ENCODE peak calls at places on chromosomes 4 and X, in seven cellular contexts. M, K, R, P, S, J and X are unnamed samples.

GRCh38 chr4:7813674-7814073 is 126.0 kb downstream of the AFAP1 start:
- DNase-seq in S (no peak), K (no peak), P (peak; percentile 26), J (no peak), R (no peak), M (no peak), X (no peak)

GRCh38 chr4:119014658-119015057 is 121.0 kb upstream of the MYOZ2 start:
- DNase-seq in S (no peak), M (no peak), R (no peak), P (no peak), K (no peak), J (no peak), X (no peak)

GRCh38 chr4:146032234-146032860 is 93.7 kb upstream of the ZNF827 start:
- DNase-seq in J (no peak), S (no peak), M (no peak), R (no peak), P (no peak), K (peak; percentile 19), X (no peak)

GRCh38 chr4:29581469-29581868 is 1138.7 kb upstream of the PCDH7 start:
- DNase-seq in M (no peak), K (no peak), S (no peak), R (no peak), P (peak; percentile 61), J (no peak), X (no peak)

GRCh38 chrX:150704030-150704613 is 10.9 kb downstream of the MTMR1 start:
- DNase-seq in P (no peak), R (no peak), M (no peak), K (no peak), S (no peak), J (no peak), X (no peak)

GRCh38 chr4:24630937-24631336 is 46.6 kb upstream of the DHX15 start:
- DNase-seq in R (no peak), J (no peak), S (no peak), K (no peak), M (no peak), P (no peak), X (no peak)

GRCh38 chr4:172674811-172675210 is 493.8 kb upstream of the GALNT7 start:
- DNase-seq in K (no peak), M (no peak), P (no peak), R (no peak), S (no peak), J (no peak), X (no peak)

GRCh38 chrX:8341814-8342590 is 122.6 kb upstream of the VCX3B start:
- DNase-seq in P (no peak), R (no peak), S (no peak), J (no peak), M (no peak), K (no peak), X (no peak)

GRCh38 chr4:111579767-111580166 is 565.5 kb upstream of the FAM241A start:
- DNase-seq in J (no peak), S (no peak), R (no peak), P (no peak), K (no peak), M (no peak), X (no peak)

GRCh38 chr4:170271723-170272122 is 182.0 kb upstream of the AADAT start:
- DNase-seq in K (no peak), J (no peak), R (no peak), P (no peak), M (no peak), S (no peak), X (no peak)

GRCh38 chrX:139559383-139560042 is 29.0 kb downstream of the F9 start:
- DNase-seq in R (peak; percentile 24), P (no peak), K (peak; percentile 63), J (no peak), S (no peak), M (peak; percentile 36), X (peak; percentile 3)

GRCh38 chr4:42345962-42346544 is 51.2 kb upstream of the SHISA3 start:
- DNase-seq in M (no peak), P (no peak), K (no peak), R (no peak), S (no peak), J (no peak), X (no peak)

GRCh38 chrX:110847334-110847733 is 51.7 kb upstream of the CHRDL1 start:
- DNase-seq in K (peak; percentile 68), M (no peak), J (no peak), P (no peak), S (no peak), R (peak; percentile 37), X (no peak)

GRCh38 chr4:6257243-6258025 is 12.2 kb upstream of the WFS1 start:
- DNase-seq in S (no peak), M (no peak), K (peak; percentile 40), J (no peak), P (no peak), R (no peak), X (no peak)

GRCh38 chrX:47218920-47219815 is 687 bp downstream of the CDK16 start:
- DNase-seq in S (peak; percentile 36), R (no peak), P (peak; percentile 77), K (peak; percentile 48), M (no peak), J (no peak), X (no peak)

GRCh38 chrX:9781941-9782340 is 4.3 kb upstream of the SHROOM2 start:
- DNase-seq in S (no peak), K (no peak), J (no peak), R (peak; percentile 15), P (no peak), M (no peak), X (no peak)

GRCh38 chr4:10924274-10924673 is 239.7 kb upstream of the CLNK start:
- DNase-seq in M (no peak), S (no peak), P (no peak), J (no peak), K (peak; percentile 2), R (no peak), X (no peak)

GRCh38 chr4:3042226-3042625 is 32.1 kb downstream of the HTT-AS start:
- DNase-seq in M (no peak), J (no peak), S (no peak), R (no peak), K (no peak), P (no peak), X (no peak)
- H3K27ac ChIP-seq in M (peak overlapping the region; percentile 62), J (no peak overlapping the region), S (peak overlapping the region; percentile 64), R (no peak overlapping the region), K (no peak overlapping the region), P (peak overlapping the region; percentile 36), X (peak overlapping the region; percentile 87)

DNA sequence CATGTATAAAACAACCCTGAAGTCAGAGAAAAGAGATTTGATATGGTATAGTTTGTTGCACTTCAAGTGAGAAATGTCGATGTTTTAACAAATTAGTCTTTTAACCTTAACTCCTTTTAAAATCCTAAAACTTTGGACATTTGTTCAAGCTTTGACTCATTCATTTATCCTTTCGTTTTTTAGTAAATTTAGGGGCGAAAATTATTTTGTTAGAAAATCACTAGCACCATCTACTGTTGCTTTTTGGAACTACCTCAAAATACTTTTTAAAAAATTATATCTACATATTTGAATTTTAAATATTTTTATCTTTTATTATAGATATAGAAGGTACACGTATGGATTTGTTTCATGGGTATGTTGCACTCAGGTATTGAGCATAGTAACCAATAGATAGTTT is 165.1 kb upstream of the POF1B start:
- DNase-seq in P (no peak), S (no peak), K (no peak), R (no peak), M (no peak), J (no peak), X (no peak)
- TF ChIP-seq CTCF in P (peak; percentile 38), S (peak; percentile 9), K (peak; percentile 36), R (peak; percentile 20), M (no peak), J (peak; percentile 6), X (no peak)

GRCh38 chr4:1901127-1901526 is 29.9 kb downstream of the NSD2 start:
- DNase-seq in S (no peak), J (no peak), R (no peak), P (peak; percentile 56), K (no peak), M (no peak), X (no peak)

GRCh38 chr4:1903035-1903434 is 31.8 kb downstream of the NSD2 start:
- DNase-seq in S (no peak), M (no peak), P (no peak), R (no peak), K (no peak), J (no peak), X (no peak)

GRCh38 chr4:1902243-1902642 is 31.1 kb downstream of the NSD2 start:
- DNase-seq in R (no peak), J (no peak), K (no peak), S (no peak), M (no peak), P (no peak), X (no peak)

GRCh38 chr4:1900624-1901023 is 29.4 kb downstream of the NSD2 start:
- DNase-seq in R (no peak), J (no peak), M (no peak), K (no peak), P (peak; percentile 22), S (no peak), X (no peak)

DNA sequence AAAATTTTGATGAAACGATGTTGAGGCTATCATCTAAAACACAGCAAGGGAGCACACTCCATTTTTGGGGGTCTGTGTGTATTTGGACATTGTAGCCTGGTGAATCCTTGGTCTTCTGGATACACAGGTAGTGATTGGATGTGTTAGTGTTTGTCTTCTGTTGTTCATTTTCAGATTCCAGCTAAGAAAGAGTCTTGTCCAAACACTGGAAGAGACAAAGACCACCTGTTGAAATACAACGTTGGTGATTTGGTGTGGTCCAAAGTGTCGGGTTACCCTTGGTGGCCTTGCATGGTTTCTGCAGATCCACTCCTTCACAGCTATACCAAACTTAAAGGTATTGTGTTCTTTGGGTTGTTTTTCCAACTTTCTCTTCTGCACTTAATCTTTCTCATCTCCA is 32.8 kb downstream of the NSD2 start:
- DNase-seq in R (no peak), P (no peak), S (no peak), M (no peak), J (no peak), K (no peak), X (no peak)
- H3K27ac ChIP-seq in R (no peak overlapping the region), P (no peak overlapping the region), S (no peak overlapping the region), M (no peak overlapping the region), J (no peak overlapping the region), K (no peak overlapping the region), X (no peak overlapping the region)

GRCh38 chr4:149706942-149707341 is 108.7 kb downstream of the IQCM start:
- DNase-seq in R (no peak), M (no peak), K (no peak), P (no peak), S (no peak), J (no peak), X (no peak)

GRCh38 chr4:149700272-149700671 is 115.4 kb downstream of the IQCM start:
- DNase-seq in S (no peak), P (no peak), R (no peak), K (peak; percentile 8), M (no peak), J (no peak), X (no peak)

GRCh38 chr4:149699642-149700041 is 116.0 kb downstream of the IQCM start:
- DNase-seq in S (no peak), P (no peak), J (no peak), M (no peak), K (peak; percentile 17), R (no peak), X (no peak)

GRCh38 chr4:149702414-149703108 is 113.1 kb downstream of the IQCM start:
- DNase-seq in M (no peak), K (no peak), J (no peak), S (no peak), P (no peak), R (no peak), X (no peak)

DNA sequence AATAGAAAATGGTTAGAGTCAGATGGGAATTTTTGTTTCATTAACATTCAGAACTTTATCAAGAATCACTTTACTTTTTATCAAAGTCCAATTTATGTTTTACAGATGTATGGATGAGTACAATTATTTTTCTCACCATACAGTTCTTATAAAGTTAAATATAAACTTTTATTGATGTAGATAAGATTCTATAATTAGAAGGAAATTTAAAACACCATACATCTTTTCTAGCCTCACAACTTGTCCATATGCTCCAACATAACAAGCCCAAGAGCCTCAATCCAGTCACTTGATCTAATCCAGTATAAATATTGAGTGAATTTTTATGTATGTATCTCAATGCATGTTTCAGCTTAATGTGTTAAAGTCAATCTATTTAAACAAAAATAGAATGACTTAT is 113.9 kb downstream of the IQCM start:
- DNase-seq in S (no peak), M (no peak), K (no peak), R (no peak), J (no peak), P (no peak), X (no peak)
- TF ChIP-seq CTCF in S (no peak), M (no peak), K (no peak), R (no peak), J (no peak), P (no peak), X (no peak)